ENCODE peak calls at places on chromosomes 13 and 19, in seven cellular contexts. One of them, this sample, is unnamed.

GRCh38 chr19:19402656-19403372 is 2.7 kb upstream of the GATAD2A start:
- DNase-seq in pancreas: no peak
- DNase-seq in epithelial cell of esophagus: peak; percentile 58
- DNase-seq in fibroblast of pulmonary artery: peak; percentile 52
- DNase-seq in natural killer cell: no peak
- DNase-seq in NCI-H1417: no peak
- DNase-seq in tibial artery: no peak
- DNase-seq in this sample: no peak

GRCh38 chr13:67416047-67416925 is 186.2 kb upstream of the PCDH9 start:
- DNase-seq in pancreas: no peak
- DNase-seq in epithelial cell of esophagus: peak; percentile 50
- DNase-seq in fibroblast of pulmonary artery: peak; percentile 63
- DNase-seq in natural killer cell: no peak
- DNase-seq in NCI-H1417: no peak
- DNase-seq in tibial artery: no peak
- DNase-seq in this sample: peak; percentile 23

GRCh38 chr13:97148894-97149293 is 73.2 kb upstream of the MBNL2 start:
- DNase-seq in pancreas: no peak
- DNase-seq in epithelial cell of esophagus: no peak
- DNase-seq in fibroblast of pulmonary artery: peak; percentile 11
- DNase-seq in natural killer cell: no peak
- DNase-seq in NCI-H1417: no peak
- DNase-seq in tibial artery: no peak
- DNase-seq in this sample: no peak

GRCh38 chr19:41696402-41697197 is 8.5 kb upstream of the CEACAM7 start:
- DNase-seq in pancreas: no peak
- DNase-seq in epithelial cell of esophagus: peak; percentile 28
- DNase-seq in fibroblast of pulmonary artery: peak; percentile 3
- DNase-seq in natural killer cell: peak; percentile 11
- DNase-seq in NCI-H1417: no peak
- DNase-seq in tibial artery: peak; percentile 48
- DNase-seq in this sample: no peak

GRCh38 chr13:25352230-25352629 is 19.5 kb upstream of the ATP8A2 start:
- DNase-seq in pancreas: no peak
- DNase-seq in epithelial cell of esophagus: no peak
- DNase-seq in fibroblast of pulmonary artery: peak; percentile 19
- DNase-seq in natural killer cell: no peak
- DNase-seq in NCI-H1417: no peak
- DNase-seq in tibial artery: no peak
- DNase-seq in this sample: no peak

GRCh38 chr13:30341815-30342570 is 34.6 kb upstream of the KATNAL1 start:
- DNase-seq in pancreas: peak; percentile 62
- DNase-seq in epithelial cell of esophagus: peak; percentile 95
- DNase-seq in fibroblast of pulmonary artery: peak; percentile 86
- DNase-seq in natural killer cell: no peak
- DNase-seq in NCI-H1417: no peak
- DNase-seq in tibial artery: peak; percentile 93
- DNase-seq in this sample: no peak

GRCh38 chr19:11096210-11096841 is 7.1 kb downstream of the LDLR start:
- DNase-seq in pancreas: no peak
- DNase-seq in epithelial cell of esophagus: peak; percentile 56
- DNase-seq in fibroblast of pulmonary artery: peak; percentile 77
- DNase-seq in natural killer cell: peak; percentile 40
- DNase-seq in NCI-H1417: no peak
- DNase-seq in tibial artery: peak; percentile 77
- DNase-seq in this sample: no peak

GRCh38 chr19:35247526-35248309 is 1.1 kb upstream of the LSR start:
- DNase-seq in pancreas: peak; percentile 95
- DNase-seq in epithelial cell of esophagus: peak; percentile 92
- DNase-seq in fibroblast of pulmonary artery: no peak
- DNase-seq in natural killer cell: peak; percentile 16
- DNase-seq in NCI-H1417: peak; percentile 92
- DNase-seq in tibial artery: peak; percentile 66
- DNase-seq in this sample: peak; percentile 79

GRCh38 chr19:7985481-7985911 is 19.9 kb downstream of the ELAVL1 start:
- DNase-seq in pancreas: no peak
- DNase-seq in epithelial cell of esophagus: no peak
- DNase-seq in fibroblast of pulmonary artery: no peak
- DNase-seq in natural killer cell: no peak
- DNase-seq in NCI-H1417: no peak
- DNase-seq in tibial artery: no peak
- DNase-seq in this sample: no peak

GRCh38 chr13:110636701-110637201 is 21.4 kb downstream of the NAXD start:
- DNase-seq in pancreas: no peak
- DNase-seq in epithelial cell of esophagus: peak; percentile 33
- DNase-seq in fibroblast of pulmonary artery: no peak
- DNase-seq in natural killer cell: no peak
- DNase-seq in NCI-H1417: peak; percentile 85
- DNase-seq in tibial artery: no peak
- DNase-seq in this sample: no peak

GRCh38 chr19:40444181-40445005 is at the start of gene SERTAD3:
- DNase-seq in pancreas: peak; percentile 96
- DNase-seq in epithelial cell of esophagus: peak; percentile 96
- DNase-seq in fibroblast of pulmonary artery: peak; percentile 95
- DNase-seq in natural killer cell: peak; percentile 98
- DNase-seq in NCI-H1417: peak; percentile 98
- DNase-seq in tibial artery: peak; percentile 99
- DNase-seq in this sample: peak; percentile 95

GRCh38 chr13:19998960-19999359 is 40.4 kb downstream of the ZMYM2 start:
- DNase-seq in pancreas: no peak
- DNase-seq in epithelial cell of esophagus: no peak
- DNase-seq in fibroblast of pulmonary artery: no peak
- DNase-seq in natural killer cell: no peak
- DNase-seq in NCI-H1417: no peak
- DNase-seq in tibial artery: no peak
- DNase-seq in this sample: no peak

GRCh38 chr13:31761951-31762350 is 22.6 kb downstream of the RXFP2 start:
- DNase-seq in pancreas: no peak
- DNase-seq in epithelial cell of esophagus: no peak
- DNase-seq in fibroblast of pulmonary artery: no peak
- DNase-seq in natural killer cell: no peak
- DNase-seq in NCI-H1417: no peak
- DNase-seq in tibial artery: no peak
- DNase-seq in this sample: no peak

GRCh38 chr13:73809561-73809960 is 324.6 kb downstream of the KLF12 start:
- DNase-seq in pancreas: no peak
- DNase-seq in epithelial cell of esophagus: peak; percentile 61
- DNase-seq in fibroblast of pulmonary artery: peak; percentile 32
- DNase-seq in natural killer cell: no peak
- DNase-seq in NCI-H1417: no peak
- DNase-seq in tibial artery: no peak
- DNase-seq in this sample: no peak

GRCh38 chr13:92564942-92565341 is 661.7 kb upstream of the GPC6 start:
- DNase-seq in pancreas: no peak
- DNase-seq in epithelial cell of esophagus: no peak
- DNase-seq in fibroblast of pulmonary artery: no peak
- DNase-seq in natural killer cell: no peak
- DNase-seq in NCI-H1417: no peak
- DNase-seq in tibial artery: no peak
- DNase-seq in this sample: no peak

GRCh38 chr19:38850976-38851621 is 1.3 kb upstream of the HNRNPL start:
- DNase-seq in pancreas: no peak
- DNase-seq in epithelial cell of esophagus: no peak
- DNase-seq in fibroblast of pulmonary artery: no peak
- DNase-seq in natural killer cell: peak; percentile 50
- DNase-seq in NCI-H1417: peak; percentile 62
- DNase-seq in tibial artery: peak; percentile 75
- DNase-seq in this sample: no peak